ENCODE peak calls at places on chromosomes 3 and 15, in four cellular contexts. E is GM06990, U is glutamatergic neuron, H is mammary epithelial cell. V is an unnamed sample.

GRCh38 chr15:87662575-87662974 is 594.0 kb downstream of the NTRK3 start:
- DNase-seq in U (no peak), E (no peak), H (no peak), V (no peak)

GRCh38 chr15:39625451-39625850 is 44.6 kb downstream of the THBS1 start:
- DNase-seq in U (no peak), E (no peak), H (no peak), V (no peak)

GRCh38 chr15:91515188-91515754 is 338.2 kb upstream of the SLCO3A1 start:
- DNase-seq in U (no peak), H (peak; percentile 90), E (peak; percentile 22), V (no peak)

GRCh38 chr15:101315736-101316135 is 20.7 kb upstream of the SNRPA1 start:
- DNase-seq in E (no peak), U (no peak), H (no peak), V (no peak)

GRCh38 chr3:44055951-44056350 is 185.7 kb upstream of the TOPAZ1 start:
- DNase-seq in U (no peak), E (no peak), H (no peak), V (no peak)

GRCh38 chr3:178170698-178171535 is 365.3 kb upstream of the KCNMB2 start:
- DNase-seq in E (no peak), U (no peak), H (peak; percentile 87), V (no peak)

GRCh38 chr3:25944328-25944727 is 154.4 kb downstream of the OXSM start:
- DNase-seq in U (no peak), E (no peak), H (no peak), V (no peak)

GRCh38 chr3:126937533-126938432 is 45.1 kb upstream of the PLXNA1 start:
- DNase-seq in H (no peak), E (no peak), U (no peak), V (no peak)

GRCh38 chr3:27659279-27660021 is 62.7 kb downstream of the EOMES start:
- DNase-seq in E (no peak), H (peak; percentile 41), U (peak; percentile 77), V (peak; percentile 34)

GRCh38 chr15:33941279-33942063 is 26.8 kb upstream of the CHRM5 start:
- DNase-seq in H (no peak), E (no peak), U (no peak), V (peak; percentile 39)

GRCh38 chr3:37855363-37855970 is 6.2 kb upstream of the CTDSPL start:
- DNase-seq in E (peak; percentile 42), U (peak; percentile 92), H (peak; percentile 60), V (peak; percentile 77)

GRCh38 chr15:39432935-39433334 is 147.9 kb upstream of the THBS1 start:
- DNase-seq in H (no peak), U (no peak), E (no peak), V (no peak)

GRCh38 chr3:138049157-138049919 is 39.4 kb downstream of the CLDN18 start:
- DNase-seq in H (no peak), U (no peak), E (no peak), V (no peak)

GRCh38 chr15:48332642-48333034 is 1.4 kb downstream of the DUT start:
- DNase-seq in H (no peak), U (no peak), E (no peak), V (no peak)

GRCh38 chr3:172303181-172303580 is 145.1 kb downstream of the GHSR start:
- DNase-seq in U (no peak), H (no peak), E (no peak), V (no peak)

GRCh38 chr3:141240290-141241247 is 8.9 kb downstream of the PXYLP1 start:
- DNase-seq in H (peak; percentile 61), E (no peak), U (no peak), V (no peak)

GRCh38 chr3:58577269-58577821 is at the start of gene FAM107A:
- DNase-seq in H (no peak), U (no peak), E (no peak), V (no peak)

GRCh38 chr15:39584662-39585393 is 3.9 kb downstream of the THBS1 start:
- DNase-seq in E (no peak), U (no peak), H (peak; percentile 49), V (no peak)

GRCh38 chr15:63719281-63719680 is 114.5 kb downstream of the HERC1 start:
- DNase-seq in U (no peak), E (no peak), H (peak; percentile 31), V (no peak)

GRCh38 chr3:150303776-150304175 is 104.3 kb upstream of the TSC22D2 start:
- DNase-seq in H (no peak), U (no peak), E (peak; percentile 3), V (no peak)

GRCh38 chr3:61173685-61174084 is 77.6 kb downstream of the FHIT start:
- DNase-seq in E (no peak), H (no peak), U (no peak), V (no peak)

GRCh38 chr3:127840671-127841070 is 18.4 kb upstream of the MGLL start:
- DNase-seq in E (no peak), U (no peak), H (no peak), V (no peak)

GRCh38 chr3:188299068-188299467 is 145.1 kb downstream of the LPP start:
- DNase-seq in H (no peak), U (no peak), E (no peak), V (no peak)

GRCh38 chr3:120597445-120598049 is 1.4 kb downstream of the NDUFB4 start:
- DNase-seq in E (peak; percentile 18), U (no peak), H (no peak), V (peak; percentile 33)

GRCh38 chr3:47778746-47779145 is 2.9 kb downstream of the SMARCC1 start:
- DNase-seq in E (no peak), U (no peak), H (no peak), V (no peak)

GRCh38 chr3:154132777-154133375 is 11.7 kb downstream of the ARHGEF26 start:
- DNase-seq in U (no peak), H (peak; percentile 39), E (no peak), V (no peak)

GRCh38 chr3:62604301-62604700 is 231.0 kb upstream of the FEZF2 start:
- DNase-seq in E (no peak), H (peak; percentile 90), U (no peak), V (no peak)

GRCh38 chr15:43749690-43750345 is 3.6 kb downstream of the PDIA3 start:
- DNase-seq in H (no peak), E (peak; percentile 80), U (no peak), V (peak; percentile 68)

GRCh38 chr3:38029400-38030125 is at the start of gene PLCD1:
- DNase-seq in H (peak; percentile 48), U (peak; percentile 72), E (no peak), V (no peak)

GRCh38 chr3:3802021-3802420 is 2.8 kb downstream of the LRRN1 start:
- DNase-seq in E (no peak), U (peak; percentile 39), H (no peak), V (no peak)

GRCh38 chr3:74332165-74332564 is 282.3 kb downstream of the CNTN3 start:
- DNase-seq in E (no peak), U (no peak), H (no peak), V (no peak)

GRCh38 chr3:49013738-49014660 is 4.4 kb downstream of the DALRD3 start:
- DNase-seq in U (peak; percentile 71), H (peak; percentile 41), E (peak; percentile 59), V (peak; percentile 56)

GRCh38 chr3:30440147-30440604 is 166.2 kb upstream of the TGFBR2 start:
- DNase-seq in H (no peak), U (no peak), E (no peak), V (no peak)

DNA sequence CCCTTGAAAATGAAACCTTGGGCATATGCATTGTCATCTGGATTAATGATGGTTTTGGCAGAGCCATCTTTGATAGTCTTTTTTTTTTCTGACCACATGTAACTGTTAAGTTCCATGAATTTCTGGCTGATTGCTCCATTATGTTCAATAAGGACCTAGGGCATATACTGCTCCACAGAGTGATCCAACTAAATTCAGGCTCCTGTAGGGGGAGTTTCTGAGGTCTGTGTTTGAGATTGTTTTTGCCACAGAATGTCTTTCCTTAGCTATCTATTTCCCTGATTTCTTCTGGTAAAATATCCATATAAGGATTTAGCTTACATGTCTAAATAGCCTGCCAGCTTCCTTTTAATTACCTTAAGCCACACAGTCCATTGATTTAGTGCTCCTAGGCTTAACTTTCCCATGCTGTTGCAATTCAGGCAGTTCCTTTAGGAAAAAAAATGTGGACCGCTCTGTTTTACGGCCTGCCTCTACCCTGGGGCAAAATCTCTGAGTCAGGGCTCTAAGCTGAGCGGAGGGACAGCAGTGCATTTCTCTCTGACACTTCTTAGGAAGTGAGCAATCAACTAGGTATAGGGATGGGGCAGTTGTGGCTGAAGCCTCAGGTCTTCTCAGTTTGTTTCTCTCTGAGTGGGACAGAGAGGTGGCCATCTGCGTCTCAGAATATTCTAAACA is 796.2 kb downstream of the NR2F2 start:
- DNase-seq in U (no peak), E (no peak), H (peak; percentile 1), V (no peak)
- TF ChIP-seq CTCF in U (no peak), E (no peak), H (no peak), V (no peak)

DNA sequence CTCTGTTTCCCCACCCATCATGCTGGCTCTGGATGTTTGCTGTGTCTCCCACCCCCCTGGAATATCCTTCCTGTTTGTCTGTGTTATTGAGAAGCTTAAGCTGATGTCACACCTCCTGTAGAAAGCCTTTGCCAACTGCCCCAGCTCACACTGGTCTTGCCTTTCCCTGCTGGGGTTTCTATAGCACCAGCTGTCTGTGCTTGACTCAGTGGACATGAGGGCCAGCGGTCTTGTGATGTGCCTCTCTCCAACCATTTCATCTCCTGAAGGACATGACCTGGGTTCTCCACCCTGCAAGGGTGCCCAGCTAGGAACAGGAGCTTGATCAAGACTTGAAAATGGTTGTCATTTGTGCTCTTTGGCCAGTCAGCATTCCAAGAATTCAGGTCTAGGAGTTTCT is 14.7 kb downstream of the TMEM40 start:
- DNase-seq in U (no peak), H (no peak), E (no peak), V (no peak)
- TF ChIP-seq CTCF in U (no peak), H (no peak), E (no peak), V (no peak)

DNA sequence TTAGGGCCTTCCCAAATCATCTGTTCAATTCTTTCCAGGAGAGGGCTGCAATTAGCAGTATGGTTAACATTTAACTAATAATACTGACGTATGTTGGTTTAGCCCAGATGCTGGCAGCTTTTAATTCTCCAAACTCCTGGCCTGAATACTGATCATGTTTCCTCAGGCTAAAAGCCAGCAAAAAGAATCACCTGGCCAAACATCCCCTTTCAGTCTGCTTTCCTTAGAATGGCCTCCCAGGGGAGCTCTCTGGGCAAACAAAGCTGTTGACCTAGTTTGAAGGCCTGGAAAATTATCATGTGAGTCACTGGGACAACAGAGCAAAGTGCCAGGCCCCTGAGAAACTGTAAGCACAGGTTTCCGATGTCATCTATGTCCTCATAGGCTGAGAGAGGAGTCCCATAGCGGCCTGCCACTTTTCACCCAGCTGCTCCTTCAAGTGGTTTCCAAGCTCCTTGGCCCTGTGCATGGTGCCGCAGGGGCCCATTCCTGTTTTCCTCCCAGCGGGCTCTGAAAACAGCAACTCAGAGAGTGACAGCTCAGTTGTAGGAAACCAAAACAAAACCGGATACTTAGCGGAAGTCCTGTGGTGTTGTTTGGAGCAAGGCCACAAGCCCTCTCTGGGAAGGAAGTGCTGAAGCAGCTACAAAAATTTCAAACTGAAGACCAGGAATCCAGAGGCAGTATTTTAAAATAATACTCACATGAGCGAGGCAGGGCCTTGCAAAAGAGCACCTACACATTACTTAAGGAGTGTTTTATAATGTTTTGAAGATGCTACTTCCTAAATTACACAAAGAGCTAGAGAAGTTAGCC is 36.5 kb upstream of the RAB11A start:
- DNase-seq in H (peak; percentile 77), E (peak; percentile 70), U (peak; percentile 46), V (peak; percentile 28)
- TF ChIP-seq CTCF in H (peak; percentile 42), E (no peak), U (no peak), V (no peak)

GRCh38 chr3:51100543-51100851 is 284.6 kb upstream of the MANF start:
- DNase-seq in U (no peak), E (no peak), H (no peak), V (no peak)

GRCh38 chr3:51110586-51110985 is 274.5 kb upstream of the MANF start:
- DNase-seq in E (no peak), H (no peak), U (no peak), V (no peak)

GRCh38 chr3:51106242-51106876 is 278.7 kb upstream of the MANF start:
- DNase-seq in U (no peak), E (no peak), H (no peak), V (no peak)
- TF ChIP-seq CTCF in U (no peak), E (no peak), H (no peak), V (no peak)

V was measured in GM13977.